ENCODE peak calls at places on chromosomes 6 and 20, in eight cellular contexts. One of them, this sample, is unnamed.

GRCh38 chr20:46741924-46742692 is 32.7 kb downstream of the SLC2A10 start:
- DNase-seq in stomach: no peak
- DNase-seq in H1: no peak
- DNase-seq in HCT116: no peak
- DNase-seq in A549: no peak
- DNase-seq in ovary: no peak
- DNase-seq in heart left ventricle: no peak
- DNase-seq in sigmoid colon: no peak
- DNase-seq in this sample: no peak

GRCh38 chr20:15544727-15545126 is 1028.5 kb downstream of the KIF16B start:
- DNase-seq in stomach: no peak
- DNase-seq in H1: no peak
- DNase-seq in HCT116: no peak
- DNase-seq in A549: no peak
- DNase-seq in ovary: no peak
- DNase-seq in heart left ventricle: no peak
- DNase-seq in sigmoid colon: no peak
- DNase-seq in this sample: no peak

GRCh38 chr6:89797317-89797716 is 22.3 kb downstream of the MDN1 start:
- DNase-seq in stomach: no peak
- DNase-seq in H1: no peak
- DNase-seq in HCT116: no peak
- DNase-seq in A549: no peak
- DNase-seq in ovary: peak
- DNase-seq in heart left ventricle: peak
- DNase-seq in sigmoid colon: no peak
- DNase-seq in this sample: no peak

GRCh38 chr20:57197352-57198198 is 68.9 kb downstream of the BMP7 start:
- DNase-seq in stomach: no peak
- DNase-seq in H1: no peak
- DNase-seq in HCT116: no peak
- DNase-seq in A549: no peak
- DNase-seq in ovary: no peak
- DNase-seq in heart left ventricle: no peak
- DNase-seq in sigmoid colon: no peak
- DNase-seq in this sample: no peak

GRCh38 chr6:30990422-30991086 is 7.0 kb downstream of the MUC21 start:
- DNase-seq in stomach: no peak
- DNase-seq in H1: no peak
- DNase-seq in HCT116: no peak
- DNase-seq in A549: no peak
- DNase-seq in ovary: no peak
- DNase-seq in heart left ventricle: no peak
- DNase-seq in sigmoid colon: no peak
- DNase-seq in this sample: no peak

GRCh38 chr6:36856277-36856676 is 17.0 kb upstream of the CPNE5 start:
- DNase-seq in stomach: no peak
- DNase-seq in H1: no peak
- DNase-seq in HCT116: no peak
- DNase-seq in A549: no peak
- DNase-seq in ovary: no peak
- DNase-seq in heart left ventricle: peak
- DNase-seq in sigmoid colon: no peak
- DNase-seq in this sample: no peak

GRCh38 chr6:129617986-129618385 is 92.0 kb downstream of the ARHGAP18 start:
- DNase-seq in stomach: no peak
- DNase-seq in H1: no peak
- DNase-seq in HCT116: no peak
- DNase-seq in A549: no peak
- DNase-seq in ovary: no peak
- DNase-seq in heart left ventricle: no peak
- DNase-seq in sigmoid colon: no peak
- DNase-seq in this sample: no peak

GRCh38 chr6:53410508-53411258 is 61.9 kb upstream of the ELOVL5 start:
- DNase-seq in stomach: peak
- DNase-seq in H1: no peak
- DNase-seq in HCT116: peak
- DNase-seq in A549: peak
- DNase-seq in ovary: peak
- DNase-seq in heart left ventricle: peak
- DNase-seq in sigmoid colon: no peak
- DNase-seq in this sample: no peak

GRCh38 chr6:22600059-22600458 is 30.7 kb downstream of the HDGFL1 start:
- DNase-seq in stomach: no peak
- DNase-seq in H1: no peak
- DNase-seq in HCT116: no peak
- DNase-seq in A549: peak
- DNase-seq in ovary: no peak
- DNase-seq in heart left ventricle: no peak
- DNase-seq in sigmoid colon: no peak
- DNase-seq in this sample: no peak

GRCh38 chr20:43389839-43390626 is 67.7 kb upstream of the SRSF6 start:
- DNase-seq in stomach: no peak
- DNase-seq in H1: peak
- DNase-seq in HCT116: no peak
- DNase-seq in A549: no peak
- DNase-seq in ovary: no peak
- DNase-seq in heart left ventricle: no peak
- DNase-seq in sigmoid colon: no peak
- DNase-seq in this sample: no peak

GRCh38 chr20:10498196-10498595 is 63.1 kb downstream of the SLX4IP start:
- DNase-seq in stomach: no peak
- DNase-seq in H1: no peak
- DNase-seq in HCT116: no peak
- DNase-seq in A549: no peak
- DNase-seq in ovary: no peak
- DNase-seq in heart left ventricle: peak
- DNase-seq in sigmoid colon: no peak
- DNase-seq in this sample: no peak

GRCh38 chr6:25998379-25998778 is 35.8 kb downstream of the TRIM38 start:
- DNase-seq in stomach: no peak
- DNase-seq in H1: no peak
- DNase-seq in HCT116: no peak
- DNase-seq in A549: no peak
- DNase-seq in ovary: no peak
- DNase-seq in heart left ventricle: no peak
- DNase-seq in sigmoid colon: no peak
- DNase-seq in this sample: no peak

GRCh38 chr6:13177617-13178506 is 150.5 kb downstream of the TBC1D7 start:
- DNase-seq in stomach: no peak
- DNase-seq in H1: no peak
- DNase-seq in HCT116: no peak
- DNase-seq in A549: no peak
- DNase-seq in ovary: no peak
- DNase-seq in heart left ventricle: no peak
- DNase-seq in sigmoid colon: no peak
- DNase-seq in this sample: no peak

GRCh38 chr6:136956590-136957573 is 34.8 kb downstream of the SLC35D3 start:
- DNase-seq in stomach: no peak
- DNase-seq in H1: peak
- DNase-seq in HCT116: no peak
- DNase-seq in A549: no peak
- DNase-seq in ovary: no peak
- DNase-seq in heart left ventricle: no peak
- DNase-seq in sigmoid colon: no peak
- DNase-seq in this sample: no peak

GRCh38 chr6:34366639-34366921 is 25.9 kb downstream of the NUDT3 start:
- DNase-seq in stomach: no peak
- DNase-seq in H1: no peak
- DNase-seq in HCT116: no peak
- DNase-seq in A549: no peak
- DNase-seq in ovary: no peak
- DNase-seq in heart left ventricle: no peak
- DNase-seq in sigmoid colon: no peak
- DNase-seq in this sample: no peak
- TF ChIP-seq POLR2A in stomach: no peak
- TF ChIP-seq POLR2A in H1: no peak
- TF ChIP-seq POLR2A in HCT116: no peak
- TF ChIP-seq POLR2A in A549: no peak
- TF ChIP-seq POLR2A in ovary: no peak
- TF ChIP-seq POLR2A in heart left ventricle: no peak
- TF ChIP-seq POLR2A in sigmoid colon: no peak
- TF ChIP-seq POLR2A in this sample: no peak

GRCh38 chr20:22974354-22974753 is 60.8 kb upstream of the SSTR4 start:
- DNase-seq in stomach: peak
- DNase-seq in H1: peak
- DNase-seq in HCT116: peak
- DNase-seq in A549: peak
- DNase-seq in ovary: no peak
- DNase-seq in heart left ventricle: no peak
- DNase-seq in sigmoid colon: no peak
- DNase-seq in this sample: no peak

GRCh38 chr20:22977047-22977785 is 57.9 kb upstream of the SSTR4 start:
- DNase-seq in stomach: no peak
- DNase-seq in H1: no peak
- DNase-seq in HCT116: no peak
- DNase-seq in A549: no peak
- DNase-seq in ovary: no peak
- DNase-seq in heart left ventricle: peak
- DNase-seq in sigmoid colon: peak
- DNase-seq in this sample: peak
- TF ChIP-seq CTCF in stomach: no peak
- TF ChIP-seq CTCF in H1: no peak
- TF ChIP-seq CTCF in HCT116: no peak
- TF ChIP-seq CTCF in A549: no peak
- TF ChIP-seq CTCF in ovary: no peak
- TF ChIP-seq CTCF in heart left ventricle: no peak
- TF ChIP-seq CTCF in sigmoid colon: no peak
- TF ChIP-seq CTCF in this sample: no peak

GRCh38 chr6:17280552-17281090 is 540 bp upstream of the RBM24 start:
- DNase-seq in stomach: peak
- DNase-seq in H1: peak
- DNase-seq in HCT116: no peak
- DNase-seq in A549: peak
- DNase-seq in ovary: peak
- DNase-seq in heart left ventricle: peak
- DNase-seq in sigmoid colon: peak
- DNase-seq in this sample: no peak
- H3K4me3 ChIP-seq in stomach: peak
- H3K4me3 ChIP-seq in H1: peak
- H3K4me3 ChIP-seq in HCT116: peak
- H3K4me3 ChIP-seq in A549: peak
- H3K4me3 ChIP-seq in ovary: peak
- H3K4me3 ChIP-seq in heart left ventricle: peak
- H3K4me3 ChIP-seq in sigmoid colon: peak
- H3K4me3 ChIP-seq in this sample: peak

GRCh38 chr20:63534427-63534830 is 2.7 kb downstream of the PTK6 start:
- DNase-seq in stomach: no peak
- DNase-seq in H1: peak
- DNase-seq in HCT116: no peak
- DNase-seq in A549: no peak
- DNase-seq in ovary: no peak
- DNase-seq in heart left ventricle: peak
- DNase-seq in sigmoid colon: no peak
- DNase-seq in this sample: no peak

GRCh38 chr20:63533871-63534393 is 3.2 kb downstream of the PTK6 start:
- DNase-seq in stomach: peak
- DNase-seq in H1: peak
- DNase-seq in HCT116: no peak
- DNase-seq in A549: no peak
- DNase-seq in ovary: no peak
- DNase-seq in heart left ventricle: peak
- DNase-seq in sigmoid colon: no peak
- DNase-seq in this sample: peak

GRCh38 chr20:63536241-63536977 is 767 bp downstream of the PTK6 start:
- DNase-seq in stomach: peak
- DNase-seq in H1: no peak
- DNase-seq in HCT116: no peak
- DNase-seq in A549: peak
- DNase-seq in ovary: no peak
- DNase-seq in heart left ventricle: peak
- DNase-seq in sigmoid colon: no peak
- DNase-seq in this sample: no peak

GRCh38 chr20:63533388-63533787 is 3.8 kb downstream of the PTK6 start:
- DNase-seq in stomach: no peak
- DNase-seq in H1: no peak
- DNase-seq in HCT116: no peak
- DNase-seq in A549: no peak
- DNase-seq in ovary: no peak
- DNase-seq in heart left ventricle: peak
- DNase-seq in sigmoid colon: no peak
- DNase-seq in this sample: peak

DNA sequence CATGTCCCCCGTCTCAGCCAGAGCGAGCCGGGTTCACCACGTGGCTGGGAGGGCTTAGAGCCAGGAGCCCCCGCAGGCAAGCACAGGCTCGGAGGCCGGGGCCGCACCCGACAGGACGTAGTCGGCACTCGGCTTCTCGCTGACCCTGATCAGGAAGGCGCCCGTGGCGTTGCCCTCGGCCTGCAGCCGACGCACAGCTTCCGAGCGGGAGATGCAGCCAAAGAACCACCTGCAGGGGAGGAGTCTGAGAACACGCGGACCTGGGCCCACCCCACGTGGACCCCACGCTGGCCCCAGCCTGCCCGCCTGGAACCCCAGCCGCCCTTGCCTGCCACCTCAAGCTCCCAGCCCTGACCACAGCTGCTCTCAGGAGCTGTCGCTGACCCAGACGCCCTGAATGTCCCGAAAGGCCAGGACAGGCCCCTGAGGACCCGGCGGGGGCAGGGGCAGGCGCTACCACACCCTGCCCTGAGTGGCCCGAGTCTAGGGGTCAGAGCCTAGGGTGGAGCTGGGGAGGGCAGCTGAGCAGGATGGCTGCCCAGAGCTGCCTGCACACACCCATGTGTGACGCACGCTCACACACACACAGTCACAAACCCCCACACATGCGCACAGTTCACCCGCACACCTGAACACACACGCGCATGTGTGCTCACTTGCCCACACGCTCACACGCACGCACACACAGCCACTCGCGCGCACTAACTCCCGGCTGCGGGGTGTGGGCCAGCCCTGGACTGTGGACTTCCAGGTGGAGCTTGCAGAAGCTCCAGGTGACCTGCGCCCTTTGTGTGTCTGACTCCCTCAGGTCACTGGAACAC is 2.1 kb downstream of the PTK6 start:
- DNase-seq in stomach: peak
- DNase-seq in H1: no peak
- DNase-seq in HCT116: no peak
- DNase-seq in A549: no peak
- DNase-seq in ovary: no peak
- DNase-seq in heart left ventricle: peak
- DNase-seq in sigmoid colon: no peak
- DNase-seq in this sample: peak
- TF ChIP-seq POLR2A in stomach: no peak
- TF ChIP-seq POLR2A in H1: no peak
- TF ChIP-seq POLR2A in HCT116: no peak
- TF ChIP-seq POLR2A in A549: no peak
- TF ChIP-seq POLR2A in ovary: no peak
- TF ChIP-seq POLR2A in heart left ventricle: no peak
- TF ChIP-seq POLR2A in sigmoid colon: peak
- TF ChIP-seq POLR2A in this sample: no peak

DNA sequence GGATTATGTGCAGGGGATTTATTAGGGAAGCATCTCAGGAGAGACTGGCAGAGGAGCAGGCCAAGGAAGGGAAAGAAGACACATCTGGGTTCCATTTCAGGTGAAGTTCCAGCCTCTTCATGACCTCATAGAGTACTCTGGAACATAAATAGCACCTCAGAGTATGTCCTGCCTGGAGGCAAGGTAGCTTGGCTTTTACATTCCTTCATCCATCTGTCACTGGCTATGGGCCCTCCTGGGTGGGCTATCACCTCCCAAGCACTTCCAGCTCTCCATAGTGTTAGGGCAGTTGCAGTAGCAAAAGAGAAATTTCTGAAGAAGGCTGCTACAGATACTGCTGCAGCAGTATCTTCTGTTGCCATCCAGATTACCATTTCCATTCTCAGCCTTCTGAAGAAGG is 116.0 kb downstream of the PLCB1 start:
- DNase-seq in stomach: no peak
- DNase-seq in H1: no peak
- DNase-seq in HCT116: no peak
- DNase-seq in A549: no peak
- DNase-seq in ovary: no peak
- DNase-seq in heart left ventricle: no peak
- DNase-seq in sigmoid colon: no peak
- DNase-seq in this sample: no peak
- TF ChIP-seq CTCF in stomach: no peak
- TF ChIP-seq CTCF in H1: no peak
- TF ChIP-seq CTCF in HCT116: no peak
- TF ChIP-seq CTCF in A549: no peak
- TF ChIP-seq CTCF in ovary: no peak
- TF ChIP-seq CTCF in heart left ventricle: no peak
- TF ChIP-seq CTCF in sigmoid colon: no peak
- TF ChIP-seq CTCF in this sample: no peak